ENCODE peak calls at places on chromosomes 4 and X, in four cellular contexts. V is GM12891, U is GM12878, X is K562. H is an unnamed sample.

GRCh38 chr4:142418697-142419096 is 427.4 kb downstream of the INPP4B start:
- DNase-seq in V (no peak), U (no peak), X (no peak), H (no peak)

GRCh38 chr4:19455850-19456602 is 795.7 kb upstream of the SLIT2 start:
- DNase-seq in U (no peak), X (peak), V (no peak), H (no peak)

GRCh38 chr4:147741190-147741788 is 9.4 kb downstream of the ARHGAP10 start:
- DNase-seq in V (no peak), U (no peak), X (no peak), H (no peak)

GRCh38 chr4:118757761-118758213 is 72.6 kb downstream of the METTL14 start:
- DNase-seq in U (no peak), X (no peak), V (no peak), H (no peak)

GRCh38 chr4:63563288-63564014 is 845.8 kb downstream of the TECRL start:
- DNase-seq in U (no peak), X (no peak), V (no peak), H (no peak)

GRCh38 chr4:152327606-152328453 is 208.1 kb downstream of the FBXW7 start:
- DNase-seq in V (no peak), U (no peak), X (no peak), H (no peak)

GRCh38 chr4:28432348-28433025 is 1571.8 kb downstream of the STIM2 start:
- DNase-seq in V (no peak), X (no peak), U (no peak), H (no peak)

GRCh38 chr4:94412019-94413017 is 39.4 kb upstream of the PDLIM5 start:
- DNase-seq in U (no peak), X (peak), V (no peak), H (no peak)

GRCh38 chrX:119266364-119266995 is 30.4 kb downstream of the PGRMC1 start:
- DNase-seq in X (peak), V (peak), U (no peak), H (peak)

GRCh38 chr4:41541697-41542096 is 3.7 kb downstream of the LIMCH1 start:
- DNase-seq in X (no peak), U (no peak), V (no peak), H (no peak)

GRCh38 chrX:131262738-131263679 is 26.1 kb downstream of the IGSF1 start:
- DNase-seq in V (no peak), X (peak), U (no peak), H (peak)

GRCh38 chr4:92522371-92522770 is 218.6 kb downstream of the GRID2 start:
- DNase-seq in X (no peak), U (no peak), V (no peak), H (no peak)

GRCh38 chr4:19368800-19369199 is 882.9 kb upstream of the SLIT2 start:
- DNase-seq in X (no peak), U (no peak), V (no peak), H (no peak)

GRCh38 chrX:101347859-101348451 is 587 bp downstream of the TIMM8A start:
- DNase-seq in U (no peak), V (no peak), X (no peak), H (no peak)

GRCh38 chr4:38371391-38371851 is 292.6 kb upstream of the KLF3 start:
- DNase-seq in U (no peak), X (no peak), V (no peak), H (no peak)

GRCh38 chr4:143336828-143337599 is at the start of gene GAB1:
- DNase-seq in V (peak), X (peak), U (no peak), H (peak)

GRCh38 chr4:181952478-181952877 is 290.7 kb upstream of the TENM3 start:
- DNase-seq in X (no peak), U (no peak), V (no peak), H (no peak)

GRCh38 chr4:1487761-1488160 is 81.5 kb upstream of the NKX1-1 start:
- DNase-seq in X (no peak), V (no peak), U (no peak), H (no peak)

DNA sequence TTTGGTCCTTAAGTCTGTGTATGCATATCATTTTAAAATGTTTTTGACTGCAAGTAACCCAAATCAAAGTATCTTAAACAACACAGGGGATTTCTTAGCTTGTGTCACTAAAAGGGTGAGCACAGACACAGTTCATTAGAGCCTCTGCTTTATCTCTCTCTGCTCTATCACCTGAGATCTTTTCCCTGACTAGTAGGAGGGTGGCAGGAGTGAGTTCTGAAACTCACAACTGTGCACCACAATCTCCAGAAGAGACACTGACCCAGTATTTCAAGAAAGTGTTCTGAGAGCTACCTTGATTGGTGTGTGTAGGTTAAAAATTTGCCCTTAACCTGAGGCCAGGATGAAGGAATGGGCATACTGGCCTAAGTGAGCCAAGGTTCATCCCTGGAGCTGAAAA is 24.8 kb downstream of the CCSER1 start:
- DNase-seq in V (no peak), X (no peak), U (no peak), H (no peak)
- TF ChIP-seq SPI1 in V (no peak), X (no peak), U (no peak), H (no peak)

DNA sequence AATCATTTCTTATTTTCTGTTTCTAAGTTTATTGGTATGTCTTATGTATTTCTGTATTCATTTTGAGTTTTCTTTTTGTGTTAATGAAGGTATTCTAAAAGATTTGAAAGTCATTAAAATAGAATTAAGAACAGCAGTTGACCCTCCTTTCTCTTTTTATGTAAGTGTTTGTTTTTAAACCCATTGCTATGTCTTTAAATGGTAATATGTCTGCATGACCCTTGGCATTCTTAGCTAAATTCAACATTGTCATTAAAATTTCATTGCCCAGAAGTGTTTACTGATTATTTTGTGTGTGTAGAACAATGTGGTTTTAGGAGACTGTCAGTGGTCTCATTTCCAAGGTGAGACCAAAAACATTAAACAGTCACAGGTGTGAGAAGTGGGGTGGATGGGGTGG is 197.8 kb downstream of the PCDH7 start:
- DNase-seq in U (no peak), V (no peak), X (no peak), H (no peak)
- TF ChIP-seq SPI1 in U (no peak), V (no peak), X (no peak), H (no peak)

DNA sequence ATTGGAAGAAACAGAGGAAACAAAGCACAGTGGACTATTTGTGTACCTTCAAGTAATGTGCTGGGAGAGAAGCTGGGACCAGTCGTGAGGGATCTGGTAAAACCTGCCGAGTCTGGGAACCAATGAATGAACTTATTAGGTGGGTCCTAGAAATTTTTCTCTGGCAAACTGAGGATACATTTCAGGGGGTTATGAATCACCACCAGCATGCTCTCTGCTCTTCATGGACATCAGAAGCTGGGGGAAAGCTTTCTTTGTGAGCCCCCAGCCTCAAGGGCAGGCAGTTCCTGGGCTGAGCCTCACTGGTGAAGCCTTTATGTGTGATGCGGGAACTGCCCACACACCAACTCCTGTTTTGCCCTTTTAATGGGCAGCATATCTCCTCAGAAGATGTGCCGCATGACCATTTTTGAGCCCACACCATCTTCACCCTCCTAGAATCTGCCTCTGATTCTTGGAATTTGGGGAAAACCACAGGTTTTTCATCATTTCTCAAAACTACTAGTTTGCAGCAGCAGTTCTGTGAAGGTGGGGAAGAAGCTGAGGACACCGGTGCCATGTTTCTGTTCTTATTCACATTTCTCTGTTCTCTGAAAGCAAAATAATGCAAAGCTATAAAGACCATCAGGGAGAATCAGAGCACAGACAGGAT is 95.5 kb upstream of the ENPP6 start:
- DNase-seq in V (no peak), X (no peak), U (no peak), H (no peak)
- TF ChIP-seq SPI1 in V (no peak), X (no peak), U (no peak), H (no peak)

GRCh38 chrX:13009844-13010243 is 34.6 kb downstream of the FAM9C start:
- DNase-seq in U (no peak), X (no peak), V (no peak), H (no peak)

GRCh38 chrX:13008189-13008533 is 33.3 kb downstream of the TMSB4X start:
- DNase-seq in U (no peak), V (no peak), X (no peak), H (peak)

GRCh38 chrX:13010546-13010945 is 33.9 kb downstream of the FAM9C start:
- DNase-seq in X (no peak), U (no peak), V (no peak), H (no peak)

GRCh38 chrX:13008851-13009250 is 33.9 kb downstream of the TMSB4X start:
- DNase-seq in X (no peak), U (no peak), V (no peak), H (no peak)

DNA sequence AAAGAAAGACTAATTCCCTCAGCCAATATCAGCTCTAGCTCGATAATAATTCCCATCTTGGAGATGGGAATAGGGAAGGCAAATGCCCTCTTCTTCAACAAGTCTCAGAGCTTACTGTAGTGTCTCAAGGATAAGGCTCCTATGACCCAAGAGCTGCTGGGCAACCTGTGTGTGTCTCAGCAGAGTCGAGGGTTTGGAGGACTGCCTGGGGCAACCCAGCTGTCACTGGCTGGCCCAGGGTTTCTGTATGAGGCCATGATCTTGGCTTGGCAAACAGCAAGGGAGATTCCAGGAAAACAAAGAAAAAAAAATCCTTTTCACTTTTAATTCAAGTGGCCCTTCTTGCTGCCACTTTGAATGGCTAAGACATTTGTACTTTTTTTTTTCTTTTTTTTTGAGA is 34.3 kb downstream of the TMSB4X start:
- DNase-seq in X (no peak), V (no peak), U (no peak), H (no peak)
- TF ChIP-seq SPI1 in X (no peak), V (no peak), U (no peak), H (no peak)

GRCh38 chr4:157291071-157291470 is 70.5 kb downstream of the GRIA2 start:
- DNase-seq in U (no peak), V (no peak), X (no peak), H (no peak)
- TF ChIP-seq SPI1 in U (no peak), V (no peak), X (no peak), H (no peak)

H was measured in HL-60.